ENCODE peak calls at places on chromosomes 6 and 20, in nine cellular contexts. A is IMR-90, Q is heart right ventricle, W is right lobe of liver, N is suprapubic skin, C is ovary, H is AG09309, J is fibroblast of pulmonary artery, Z is lower lobe of right lung. S is an unnamed sample.

GRCh38 chr6:106537662-106538061 is 91.6 kb downstream of the RTN4IP1 start:
- DNase-seq in A (no peak), Q (no peak), W (no peak), N (no peak), C (no peak), H (no peak), J (no peak), Z (no peak), S (no peak)

GRCh38 chr6:37535701-37536461 is 36.2 kb upstream of the CCDC167 start:
- DNase-seq in A (no peak), Q (no peak), W (no peak), N (no peak), C (no peak), H (no peak), J (no peak), Z (no peak), S (no peak)

GRCh38 chr6:133854633-133855598 is 34.0 kb upstream of the TCF21 start:
- DNase-seq in A (no peak), Q (no peak), W (no peak), N (no peak), C (no peak), H (no peak), J (no peak), Z (no peak), S (no peak)

GRCh38 chr6:136252441-136252840 is 2.3 kb upstream of the MTFR2 start:
- DNase-seq in A (no peak), Q (no peak), W (no peak), N (no peak), C (no peak), H (no peak), J (no peak), Z (no peak), S (no peak)

GRCh38 chr20:24735263-24735662 is 213.8 kb upstream of the CST7 start:
- DNase-seq in A (no peak), Q (no peak), W (no peak), N (no peak), C (no peak), H (no peak), J (no peak), Z (no peak), S (no peak)

GRCh38 chr6:20954325-20954724 is 420.1 kb downstream of the CDKAL1 start:
- DNase-seq in A (no peak), Q (no peak), W (no peak), N (no peak), C (no peak), H (no peak), J (no peak), Z (no peak), S (no peak)

GRCh38 chr6:130836071-130836670 is 9.0 kb downstream of the SMLR1 start:
- DNase-seq in A (no peak), Q (no peak), W (no peak), N (no peak), C (no peak), H (no peak), J (no peak), Z (no peak), S (no peak)

GRCh38 chr20:43925215-43925614 is 10.6 kb downstream of the TOX2 start:
- DNase-seq in A (no peak), Q (no peak), W (no peak), N (no peak), C (no peak), H (no peak), J (no peak), Z (no peak), S (no peak)

GRCh38 chr6:15663057-15663638 is 320 bp upstream of the DTNBP1 start:
- DNase-seq in A (peak), Q (no peak), W (no peak), N (no peak), C (no peak), H (no peak), J (peak), Z (no peak), S (no peak)

GRCh38 chr20:47568019-47568418 is 66.3 kb downstream of the NCOA3 start:
- DNase-seq in A (peak), Q (peak), W (no peak), N (no peak), C (no peak), H (peak), J (peak), Z (no peak), S (no peak)

GRCh38 chr20:1664911-1665310 is 7.3 kb upstream of the SIRPG start:
- DNase-seq in A (no peak), Q (no peak), W (no peak), N (no peak), C (no peak), H (no peak), J (no peak), Z (no peak), S (no peak)

DNA sequence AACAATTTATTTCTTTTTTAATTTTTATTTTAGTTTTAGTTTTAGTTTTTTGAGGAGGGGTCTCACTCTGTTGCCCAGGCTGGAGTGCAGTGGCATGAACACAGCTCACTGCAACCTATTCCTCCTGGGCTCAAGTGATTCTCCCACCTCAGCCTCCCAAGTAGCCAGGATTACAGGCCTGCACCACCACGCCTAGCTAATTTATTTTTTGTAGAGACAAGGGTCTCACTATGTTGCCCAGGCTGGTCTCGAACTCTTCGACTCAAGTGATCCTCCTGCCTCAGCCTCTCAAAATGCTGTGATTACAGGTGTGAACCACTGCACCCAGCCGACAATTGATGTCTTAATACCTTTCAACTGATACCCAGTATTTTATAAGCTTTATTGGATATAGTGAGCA is 35.7 kb downstream of the TRIM27 start:
- DNase-seq in A (no peak), Q (no peak), W (no peak), N (no peak), C (no peak), H (no peak), J (no peak), Z (no peak), S (no peak)
- TF ChIP-seq CTCF in A (no peak), Q (no peak), W (no peak), N (no peak), C (no peak), H (no peak), J (no peak), Z (no peak), S (no peak)

GRCh38 chr6:17945575-17945974 is 41.9 kb downstream of the KIF13A start:
- DNase-seq in A (no peak), Q (no peak), W (no peak), N (no peak), C (no peak), H (no peak), J (no peak), Z (no peak), S (no peak)
- H3K4me3 ChIP-seq in A (no peak), Q (no peak), W (no peak), N (no peak), C (no peak), H (no peak), J (no peak), Z (no peak), S (no peak)

GRCh38 chr6:25637946-25638345 is 14.1 kb upstream of the SCGN start:
- DNase-seq in A (no peak), Q (no peak), W (peak), N (no peak), C (no peak), H (no peak), J (no peak), Z (no peak), S (no peak)
- TF ChIP-seq CTCF in A (no peak), Q (no peak), W (peak), N (no peak), C (no peak), H (no peak), J (no peak), Z (no peak), S (no peak)

GRCh38 chr6:78911218-78911617 is 43.9 kb downstream of the IRAK1BP1 start:
- DNase-seq in A (no peak), Q (no peak), W (no peak), N (no peak), C (no peak), H (no peak), J (no peak), Z (no peak), S (no peak)
- H3K4me3 ChIP-seq in A (no peak), Q (peak), W (no peak), N (peak), C (no peak), H (no peak), J (no peak), Z (no peak), S (no peak)